ENCODE peak calls at places on chromosomes 12 and 14, in ten cellular contexts. One of them, this sample, is unnamed. For H3K4me1, the result is how much of the 10 kb centered on the place peaks cover.

GRCh38 chr12:99418379-99418778 is 229.2 kb upstream of the GARIN6 start:
- DNase-seq in A549: no peak
- DNase-seq in left ventricle myocardium inferior: no peak
- DNase-seq in right cardiac atrium: no peak
- DNase-seq in small intestine: no peak
- DNase-seq in endothelial cell of umbilical vein: no peak
- DNase-seq in H9: no peak
- DNase-seq in pancreas: no peak
- DNase-seq in naive thymus-derived CD4-positive, alpha-beta T cell: no peak
- DNase-seq in upper lobe of right lung: no peak
- DNase-seq in this sample: no peak

GRCh38 chr12:7758346-7758745 is 6.7 kb upstream of the NANOGNB start:
- DNase-seq in small intestine: no peak
- DNase-seq in H9: peak
- DNase-seq in naive thymus-derived CD4-positive, alpha-beta T cell: no peak
- DNase-seq in endothelial cell of umbilical vein: no peak
- DNase-seq in left ventricle myocardium inferior: no peak
- DNase-seq in upper lobe of right lung: no peak
- DNase-seq in right cardiac atrium: no peak
- DNase-seq in A549: no peak
- DNase-seq in pancreas: no peak
- DNase-seq in this sample: no peak

GRCh38 chr12:92055877-92056276 is 89.8 kb downstream of the BTG1 start:
- DNase-seq in naive thymus-derived CD4-positive, alpha-beta T cell: peak
- DNase-seq in A549: no peak
- DNase-seq in endothelial cell of umbilical vein: no peak
- DNase-seq in right cardiac atrium: no peak
- DNase-seq in H9: no peak
- DNase-seq in pancreas: no peak
- DNase-seq in left ventricle myocardium inferior: no peak
- DNase-seq in small intestine: peak
- DNase-seq in upper lobe of right lung: no peak
- DNase-seq in this sample: peak

GRCh38 chr12:90292183-90292582 is 583.5 kb upstream of the ATP2B1 start:
- DNase-seq in left ventricle myocardium inferior: no peak
- DNase-seq in A549: no peak
- DNase-seq in naive thymus-derived CD4-positive, alpha-beta T cell: no peak
- DNase-seq in small intestine: no peak
- DNase-seq in right cardiac atrium: no peak
- DNase-seq in pancreas: no peak
- DNase-seq in upper lobe of right lung: no peak
- DNase-seq in H9: no peak
- DNase-seq in endothelial cell of umbilical vein: peak
- DNase-seq in this sample: no peak

GRCh38 chr14:95095991-95096390 is 61.3 kb downstream of the DICER1 start:
- DNase-seq in small intestine: no peak
- DNase-seq in upper lobe of right lung: no peak
- DNase-seq in naive thymus-derived CD4-positive, alpha-beta T cell: no peak
- DNase-seq in endothelial cell of umbilical vein: no peak
- DNase-seq in A549: no peak
- DNase-seq in left ventricle myocardium inferior: no peak
- DNase-seq in H9: no peak
- DNase-seq in pancreas: no peak
- DNase-seq in right cardiac atrium: no peak
- DNase-seq in this sample: no peak

GRCh38 chr14:20427231-20428009 is 8.5 kb downstream of the KLHL33 start:
- DNase-seq in small intestine: peak
- DNase-seq in H9: no peak
- DNase-seq in A549: peak
- DNase-seq in naive thymus-derived CD4-positive, alpha-beta T cell: no peak
- DNase-seq in upper lobe of right lung: no peak
- DNase-seq in pancreas: no peak
- DNase-seq in left ventricle myocardium inferior: no peak
- DNase-seq in right cardiac atrium: no peak
- DNase-seq in endothelial cell of umbilical vein: peak
- DNase-seq in this sample: no peak

GRCh38 chr14:67285876-67286452 is 44.7 kb downstream of the PALS1 start:
- DNase-seq in small intestine: peak
- DNase-seq in upper lobe of right lung: no peak
- DNase-seq in A549: peak
- DNase-seq in pancreas: no peak
- DNase-seq in endothelial cell of umbilical vein: peak
- DNase-seq in right cardiac atrium: no peak
- DNase-seq in left ventricle myocardium inferior: no peak
- DNase-seq in naive thymus-derived CD4-positive, alpha-beta T cell: peak
- DNase-seq in H9: no peak
- DNase-seq in this sample: no peak

GRCh38 chr12:31590730-31591307 is at the start of gene DENND5B:
- DNase-seq in small intestine: peak
- DNase-seq in naive thymus-derived CD4-positive, alpha-beta T cell: no peak
- DNase-seq in pancreas: peak
- DNase-seq in endothelial cell of umbilical vein: peak
- DNase-seq in right cardiac atrium: peak
- DNase-seq in left ventricle myocardium inferior: peak
- DNase-seq in H9: peak
- DNase-seq in A549: peak
- DNase-seq in upper lobe of right lung: peak
- DNase-seq in this sample: no peak

GRCh38 chr12:103495783-103496456 is at the start of gene C12orf42:
- DNase-seq in naive thymus-derived CD4-positive, alpha-beta T cell: peak
- DNase-seq in pancreas: no peak
- DNase-seq in upper lobe of right lung: no peak
- DNase-seq in left ventricle myocardium inferior: no peak
- DNase-seq in H9: peak
- DNase-seq in small intestine: peak
- DNase-seq in endothelial cell of umbilical vein: peak
- DNase-seq in right cardiac atrium: no peak
- DNase-seq in A549: peak
- DNase-seq in this sample: no peak

GRCh38 chr14:104110491-104111209 is 25.1 kb downstream of the ASPG start:
- DNase-seq in pancreas: peak
- DNase-seq in small intestine: no peak
- DNase-seq in upper lobe of right lung: peak
- DNase-seq in endothelial cell of umbilical vein: no peak
- DNase-seq in right cardiac atrium: peak
- DNase-seq in naive thymus-derived CD4-positive, alpha-beta T cell: no peak
- DNase-seq in H9: no peak
- DNase-seq in A549: no peak
- DNase-seq in left ventricle myocardium inferior: peak
- DNase-seq in this sample: no peak

GRCh38 chr14:104109731-104110361 is 24.3 kb downstream of the ASPG start:
- DNase-seq in A549: no peak
- DNase-seq in endothelial cell of umbilical vein: no peak
- DNase-seq in pancreas: peak
- DNase-seq in right cardiac atrium: no peak
- DNase-seq in left ventricle myocardium inferior: peak
- DNase-seq in upper lobe of right lung: peak
- DNase-seq in H9: no peak
- DNase-seq in naive thymus-derived CD4-positive, alpha-beta T cell: no peak
- DNase-seq in small intestine: no peak
- DNase-seq in this sample: no peak

GRCh38 chr14:104112609-104113571 is 25.5 kb upstream of the KIF26A start:
- DNase-seq in pancreas: peak
- DNase-seq in naive thymus-derived CD4-positive, alpha-beta T cell: no peak
- DNase-seq in A549: no peak
- DNase-seq in right cardiac atrium: peak
- DNase-seq in upper lobe of right lung: peak
- DNase-seq in endothelial cell of umbilical vein: no peak
- DNase-seq in H9: no peak
- DNase-seq in left ventricle myocardium inferior: peak
- DNase-seq in small intestine: no peak
- DNase-seq in this sample: no peak

GRCh38 chr14:104112113-104112505 is 26.3 kb upstream of the KIF26A start:
- DNase-seq in naive thymus-derived CD4-positive, alpha-beta T cell: no peak
- DNase-seq in H9: no peak
- DNase-seq in small intestine: no peak
- DNase-seq in endothelial cell of umbilical vein: no peak
- DNase-seq in pancreas: peak
- DNase-seq in A549: no peak
- DNase-seq in right cardiac atrium: no peak
- DNase-seq in upper lobe of right lung: peak
- DNase-seq in left ventricle myocardium inferior: peak
- DNase-seq in this sample: no peak

GRCh38 chr14:104111301-104112112 is 26.0 kb downstream of the ASPG start:
- DNase-seq in left ventricle myocardium inferior: peak
- DNase-seq in right cardiac atrium: peak
- DNase-seq in endothelial cell of umbilical vein: no peak
- DNase-seq in H9: no peak
- DNase-seq in upper lobe of right lung: peak
- DNase-seq in naive thymus-derived CD4-positive, alpha-beta T cell: no peak
- DNase-seq in A549: no peak
- DNase-seq in small intestine: no peak
- DNase-seq in pancreas: peak
- DNase-seq in this sample: no peak
- H3K4me1 ChIP-seq in left ventricle myocardium inferior: under half
- H3K4me1 ChIP-seq in right cardiac atrium: under half
- H3K4me1 ChIP-seq in endothelial cell of umbilical vein: under half
- H3K4me1 ChIP-seq in H9: under half
- H3K4me1 ChIP-seq in upper lobe of right lung: under half
- H3K4me1 ChIP-seq in naive thymus-derived CD4-positive, alpha-beta T cell: under half
- H3K4me1 ChIP-seq in A549: under half
- H3K4me1 ChIP-seq in small intestine: under half
- H3K4me1 ChIP-seq in pancreas: under half
- H3K4me1 ChIP-seq in this sample: under half

GRCh38 chr12:12736759-12737676 is 19.9 kb downstream of the CDKN1B start:
- DNase-seq in naive thymus-derived CD4-positive, alpha-beta T cell: peak
- DNase-seq in right cardiac atrium: no peak
- DNase-seq in H9: no peak
- DNase-seq in pancreas: no peak
- DNase-seq in A549: peak
- DNase-seq in endothelial cell of umbilical vein: peak
- DNase-seq in upper lobe of right lung: no peak
- DNase-seq in left ventricle myocardium inferior: no peak
- DNase-seq in small intestine: peak
- DNase-seq in this sample: no peak
- H3K4me1 ChIP-seq in naive thymus-derived CD4-positive, alpha-beta T cell: under half
- H3K4me1 ChIP-seq in right cardiac atrium: under half
- H3K4me1 ChIP-seq in H9: under half
- H3K4me1 ChIP-seq in pancreas: under half
- H3K4me1 ChIP-seq in A549: under half
- H3K4me1 ChIP-seq in endothelial cell of umbilical vein: under half
- H3K4me1 ChIP-seq in upper lobe of right lung: under half
- H3K4me1 ChIP-seq in left ventricle myocardium inferior: under half
- H3K4me1 ChIP-seq in small intestine: under half
- H3K4me1 ChIP-seq in this sample: under half

GRCh38 chr12:52439420-52439819 is 5.2 kb upstream of the KRT75 start:
- DNase-seq in left ventricle myocardium inferior: no peak
- DNase-seq in pancreas: no peak
- DNase-seq in A549: no peak
- DNase-seq in H9: no peak
- DNase-seq in right cardiac atrium: no peak
- DNase-seq in small intestine: no peak
- DNase-seq in endothelial cell of umbilical vein: no peak
- DNase-seq in naive thymus-derived CD4-positive, alpha-beta T cell: no peak
- DNase-seq in upper lobe of right lung: no peak
- DNase-seq in this sample: no peak
- H3K4me1 ChIP-seq in left ventricle myocardium inferior: under half
- H3K4me1 ChIP-seq in pancreas: under half
- H3K4me1 ChIP-seq in A549: under half
- H3K4me1 ChIP-seq in H9: under half
- H3K4me1 ChIP-seq in right cardiac atrium: under half
- H3K4me1 ChIP-seq in small intestine: under half
- H3K4me1 ChIP-seq in endothelial cell of umbilical vein: under half
- H3K4me1 ChIP-seq in naive thymus-derived CD4-positive, alpha-beta T cell: under half
- H3K4me1 ChIP-seq in upper lobe of right lung: under half
- H3K4me1 ChIP-seq in this sample: under half

GRCh38 chr12:124392271-124392990 is 97.5 kb downstream of the RFLNA start:
- DNase-seq in H9: peak
- DNase-seq in upper lobe of right lung: no peak
- DNase-seq in endothelial cell of umbilical vein: peak
- DNase-seq in right cardiac atrium: peak
- DNase-seq in small intestine: no peak
- DNase-seq in A549: peak
- DNase-seq in left ventricle myocardium inferior: no peak
- DNase-seq in pancreas: peak
- DNase-seq in naive thymus-derived CD4-positive, alpha-beta T cell: no peak
- DNase-seq in this sample: no peak

GRCh38 chr12:124389537-124390441 is 94.9 kb downstream of the RFLNA start:
- DNase-seq in small intestine: peak
- DNase-seq in A549: peak
- DNase-seq in left ventricle myocardium inferior: no peak
- DNase-seq in upper lobe of right lung: no peak
- DNase-seq in right cardiac atrium: no peak
- DNase-seq in H9: no peak
- DNase-seq in pancreas: no peak
- DNase-seq in naive thymus-derived CD4-positive, alpha-beta T cell: no peak
- DNase-seq in endothelial cell of umbilical vein: no peak
- DNase-seq in this sample: no peak

GRCh38 chr12:124391340-124392261 is 96.7 kb downstream of the RFLNA start:
- DNase-seq in upper lobe of right lung: peak
- DNase-seq in H9: no peak
- DNase-seq in pancreas: no peak
- DNase-seq in left ventricle myocardium inferior: peak
- DNase-seq in naive thymus-derived CD4-positive, alpha-beta T cell: peak
- DNase-seq in endothelial cell of umbilical vein: peak
- DNase-seq in right cardiac atrium: peak
- DNase-seq in small intestine: no peak
- DNase-seq in A549: peak
- DNase-seq in this sample: peak

GRCh38 chr12:124388679-124389536 is 94.0 kb downstream of the RFLNA start:
- DNase-seq in pancreas: peak
- DNase-seq in small intestine: peak
- DNase-seq in H9: peak
- DNase-seq in naive thymus-derived CD4-positive, alpha-beta T cell: peak
- DNase-seq in left ventricle myocardium inferior: peak
- DNase-seq in A549: peak
- DNase-seq in upper lobe of right lung: peak
- DNase-seq in right cardiac atrium: peak
- DNase-seq in endothelial cell of umbilical vein: peak
- DNase-seq in this sample: peak

DNA sequence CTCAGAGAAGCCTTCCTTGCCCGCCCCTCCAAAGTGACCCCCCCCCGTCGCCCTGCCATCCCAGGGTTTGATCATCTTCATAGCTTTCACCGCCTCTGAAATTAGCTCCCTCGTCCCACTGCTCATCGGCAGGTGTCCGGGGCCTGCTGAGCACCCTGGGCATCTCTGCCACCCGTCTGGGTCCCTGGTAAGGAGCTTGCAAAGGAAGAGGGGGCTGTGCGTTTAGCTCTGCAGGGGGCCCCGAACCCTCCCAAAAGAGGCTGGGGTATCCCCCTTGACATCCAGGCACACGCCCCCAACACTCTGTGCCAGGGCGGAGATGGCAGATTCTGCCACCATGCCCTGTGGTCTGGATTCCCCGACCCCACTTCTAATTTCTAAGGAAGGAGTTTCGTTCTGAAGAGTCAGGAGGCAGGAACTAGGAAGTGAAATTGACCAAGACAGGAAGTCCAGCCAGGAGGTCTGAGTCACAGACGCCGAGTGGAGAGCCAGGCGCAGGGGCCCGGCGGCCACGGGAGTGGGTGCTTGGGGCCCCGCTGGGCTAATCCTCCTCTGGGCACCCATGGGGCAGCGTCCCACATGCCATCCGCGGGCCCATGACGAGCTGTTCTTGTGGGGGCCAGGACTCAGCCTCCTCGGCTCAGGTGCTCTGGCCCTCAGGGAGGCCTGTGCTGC is 95.7 kb downstream of the RFLNA start:
- DNase-seq in small intestine: peak
- DNase-seq in H9: no peak
- DNase-seq in left ventricle myocardium inferior: peak
- DNase-seq in upper lobe of right lung: peak
- DNase-seq in A549: peak
- DNase-seq in right cardiac atrium: peak
- DNase-seq in naive thymus-derived CD4-positive, alpha-beta T cell: no peak
- DNase-seq in pancreas: no peak
- DNase-seq in endothelial cell of umbilical vein: peak
- DNase-seq in this sample: no peak
- H3K4me1 ChIP-seq in small intestine: under half
- H3K4me1 ChIP-seq in H9: under half
- H3K4me1 ChIP-seq in left ventricle myocardium inferior: half or more
- H3K4me1 ChIP-seq in upper lobe of right lung: half or more
- H3K4me1 ChIP-seq in A549: half or more
- H3K4me1 ChIP-seq in right cardiac atrium: under half
- H3K4me1 ChIP-seq in naive thymus-derived CD4-positive, alpha-beta T cell: under half
- H3K4me1 ChIP-seq in pancreas: half or more
- H3K4me1 ChIP-seq in endothelial cell of umbilical vein: half or more
- H3K4me1 ChIP-seq in this sample: under half